ENCODE peak calls at places on chromosomes 3 and 15, in seven cellular contexts. H, T, Y, B, G, I and E are unnamed samples.

GRCh38 chr15:41337631-41338522 is 5.2 kb downstream of the NUSAP1 start:
- DNase-seq in H (no peak), T (no peak), Y (no peak), B (peak; percentile 21), G (peak; percentile 17), I (no peak), E (no peak)

GRCh38 chr3:10334461-10334860 is 13.5 kb upstream of the SEC13 start:
- DNase-seq in H (no peak), T (peak; percentile 44), Y (no peak), B (peak; percentile 74), G (peak; percentile 71), I (no peak), E (peak; percentile 41)

GRCh38 chr3:46693897-46694235 is 387 bp upstream of the ALS2CL start:
- DNase-seq in H (no peak), T (no peak), Y (no peak), B (peak; percentile 12), G (no peak), I (no peak), E (no peak)

GRCh38 chr3:61829301-61830110 is 268.1 kb downstream of the PTPRG start:
- DNase-seq in H (no peak), T (peak; percentile 55), Y (no peak), B (no peak), G (peak; percentile 38), I (no peak), E (no peak)

GRCh38 chr3:55718475-55718874 is 231.4 kb upstream of the WNT5A start:
- DNase-seq in H (no peak), T (no peak), Y (peak; percentile 49), B (peak; percentile 19), G (peak; percentile 47), I (no peak), E (no peak)

GRCh38 chr3:147420361-147421183 is 11.4 kb downstream of the ZIC1 start:
- DNase-seq in H (no peak), T (peak; percentile 15), Y (no peak), B (no peak), G (no peak), I (no peak), E (no peak)

GRCh38 chr15:76333720-76334437 is 2.7 kb upstream of the ISL2 start:
- DNase-seq in H (no peak), T (peak; percentile 60), Y (peak; percentile 11), B (no peak), G (peak; percentile 29), I (no peak), E (no peak)

GRCh38 chr15:61820951-61821350 is 239.3 kb downstream of the VPS13C start:
- DNase-seq in H (no peak), T (no peak), Y (no peak), B (no peak), G (no peak), I (no peak), E (no peak)

GRCh38 chr15:93617443-93617842 is 528.4 kb upstream of the RGMA start:
- DNase-seq in H (no peak), T (no peak), Y (no peak), B (no peak), G (no peak), I (no peak), E (no peak)

GRCh38 chr3:127831723-127832172 is 9.4 kb upstream of the MGLL start:
- DNase-seq in H (no peak), T (peak; percentile 67), Y (peak; percentile 63), B (peak; percentile 61), G (peak; percentile 40), I (no peak), E (no peak)

GRCh38 chr3:81965696-81966095 is 204.3 kb upstream of the GBE1 start:
- DNase-seq in H (no peak), T (no peak), Y (no peak), B (no peak), G (no peak), I (no peak), E (no peak)

GRCh38 chr3:46369675-46370132 is 1.0 kb upstream of the CCR5 start:
- DNase-seq in H (no peak), T (no peak), Y (no peak), B (no peak), G (no peak), I (no peak), E (no peak)

GRCh38 chr3:36991923-36992805 is 767 bp downstream of the EPM2AIP1 start:
- DNase-seq in H (peak; percentile 2), T (peak; percentile 38), Y (no peak), B (peak; percentile 77), G (peak; percentile 71), I (no peak), E (peak; percentile 35)

GRCh38 chr3:9169951-9170850 is 79.2 kb downstream of the SRGAP3 start:
- DNase-seq in H (no peak), T (no peak), Y (no peak), B (no peak), G (no peak), I (no peak), E (no peak)

GRCh38 chr15:89591834-89592233 is 16.6 kb downstream of the TICRR start:
- DNase-seq in H (no peak), T (peak; percentile 2), Y (no peak), B (no peak), G (no peak), I (no peak), E (no peak)
- H3K4me3 ChIP-seq in H (no peak overlapping the region), T (no peak overlapping the region), Y (no peak overlapping the region), B (no peak overlapping the region), G (no peak overlapping the region), I (no peak overlapping the region), E (no peak overlapping the region)

DNA sequence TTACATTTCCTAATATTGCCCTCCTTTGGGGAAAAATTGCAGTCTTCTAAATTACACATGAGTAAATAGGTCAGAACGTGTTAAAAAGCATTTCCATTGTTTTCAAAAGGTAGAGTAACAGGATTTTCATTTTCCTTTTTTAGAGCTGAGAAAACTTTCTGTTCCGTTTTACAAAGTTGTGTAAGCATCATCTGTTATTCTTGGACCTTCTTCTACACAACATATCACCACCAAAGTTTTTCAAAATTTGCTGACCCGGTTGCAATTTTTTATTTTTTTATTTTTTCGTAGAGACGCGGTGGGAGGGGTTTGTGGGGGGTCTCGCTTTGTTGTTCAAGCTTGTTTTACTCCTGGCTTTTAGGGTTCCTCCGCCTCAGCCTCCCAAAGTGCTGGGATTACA is 1.1 kb downstream of the CCDC39 start:
- DNase-seq in H (no peak), T (no peak), Y (no peak), B (no peak), G (no peak), I (no peak), E (no peak)
- H3K4me3 ChIP-seq in H (no peak overlapping the region), T (peak overlapping the region; percentile 93), Y (no peak overlapping the region), B (no peak overlapping the region), G (no peak overlapping the region), I (no peak overlapping the region), E (no peak overlapping the region)

DNA sequence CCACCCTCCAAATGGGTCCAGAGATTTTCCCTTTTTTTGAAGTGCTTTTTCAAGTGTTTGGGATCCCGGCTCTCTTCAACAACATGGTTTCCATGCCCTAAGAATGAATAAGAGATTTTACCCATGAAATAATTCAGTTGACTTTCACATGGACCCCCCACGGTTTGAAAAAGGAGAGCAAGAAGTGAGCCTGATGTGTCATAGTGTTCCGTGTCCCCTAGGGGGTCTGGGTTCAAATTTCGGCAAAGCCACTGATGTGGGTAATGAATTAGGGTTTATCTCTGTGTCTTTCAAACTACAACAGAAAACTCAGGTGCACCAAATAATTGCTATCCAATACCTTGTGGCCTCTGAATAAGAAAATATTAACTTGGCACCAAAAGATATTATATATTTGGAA is 2.9 kb downstream of the BOC start:
- DNase-seq in H (no peak), T (peak; percentile 36), Y (no peak), B (peak; percentile 12), G (no peak), I (no peak), E (no peak)
- H3K4me3 ChIP-seq in H (no peak overlapping the region), T (peak overlapping the region; percentile 93), Y (no peak overlapping the region), B (no peak overlapping the region), G (no peak overlapping the region), I (no peak overlapping the region), E (peak overlapping the region; percentile 18)

DNA sequence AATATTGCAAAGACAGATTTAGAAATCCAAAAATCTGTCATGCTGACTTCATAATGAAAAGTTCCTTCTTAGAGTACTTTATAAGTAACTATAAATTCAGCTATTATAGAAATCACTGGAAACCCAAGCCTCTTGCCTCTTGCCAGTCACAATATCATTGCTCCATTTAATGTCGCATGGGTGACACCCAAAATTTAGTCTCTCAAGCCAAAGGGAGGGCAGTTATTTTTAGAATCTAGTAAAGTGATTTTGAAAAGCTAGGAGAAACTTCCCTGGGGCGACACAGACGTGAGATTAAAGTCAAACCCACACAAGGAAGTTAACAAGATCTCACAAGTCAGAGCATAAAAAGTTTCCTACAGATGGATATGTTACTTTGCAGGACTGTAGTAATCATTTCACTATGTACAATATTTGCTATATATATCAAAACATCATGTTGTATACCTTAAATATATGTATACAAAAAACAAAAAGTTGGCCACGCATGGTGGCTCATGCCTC is 177.2 kb upstream of the CCDC54 start:
- DNase-seq in H (no peak), T (no peak), Y (no peak), B (no peak), G (no peak), I (no peak), E (no peak)
- H3K4me3 ChIP-seq in H (no peak overlapping the region), T (no peak overlapping the region), Y (no peak overlapping the region), B (no peak overlapping the region), G (no peak overlapping the region), I (no peak overlapping the region), E (no peak overlapping the region)

GRCh38 chr3:113212845-113213375 is 1.6 kb downstream of the BOC start:
- DNase-seq in H (no peak), T (no peak), Y (no peak), B (no peak), G (no peak), I (no peak), E (no peak)
- H3K4me3 ChIP-seq in H (peak overlapping the region; percentile 71), T (peak overlapping the region; percentile 93), Y (peak overlapping the region; percentile 80), B (peak overlapping the region; percentile 73), G (peak overlapping the region; percentile 60), I (no peak overlapping the region), E (peak overlapping the region; percentile 83)